ENCODE peak calls at places on chromosome 16, in nine cellular contexts. One of them, this sample, is unnamed.

GRCh38 chr16:85960486-85961046 is 61.6 kb downstream of the IRF8 start:
- DNase-seq in HFF-Myc: no peak
- DNase-seq in lower lobe of right lung: no peak
- DNase-seq in progenitor cell of endocrine pancreas: no peak
- DNase-seq in neural progenitor cell: no peak
- DNase-seq in endothelial cell: no peak
- DNase-seq in stomach: no peak
- DNase-seq in HFFc6: no peak
- DNase-seq in esophagus squamous epithelium: no peak
- DNase-seq in this sample: no peak

GRCh38 chr16:58506241-58507194 is 6.6 kb downstream of the NDRG4 start:
- DNase-seq in HFF-Myc: no peak
- DNase-seq in lower lobe of right lung: peak; percentile 41
- DNase-seq in progenitor cell of endocrine pancreas: no peak
- DNase-seq in neural progenitor cell: no peak
- DNase-seq in endothelial cell: no peak
- DNase-seq in stomach: peak; percentile 24
- DNase-seq in HFFc6: no peak
- DNase-seq in esophagus squamous epithelium: no peak
- DNase-seq in this sample: no peak

GRCh38 chr16:11079657-11080187 is 135.4 kb downstream of the CLEC16A start:
- DNase-seq in HFF-Myc: peak; percentile 89
- DNase-seq in lower lobe of right lung: no peak
- DNase-seq in progenitor cell of endocrine pancreas: no peak
- DNase-seq in neural progenitor cell: no peak
- DNase-seq in endothelial cell: no peak
- DNase-seq in stomach: no peak
- DNase-seq in HFFc6: peak; percentile 95
- DNase-seq in esophagus squamous epithelium: no peak
- DNase-seq in this sample: peak; percentile 57

GRCh38 chr16:84571010-84571409 is 46.9 kb downstream of the COTL1 start:
- DNase-seq in HFF-Myc: no peak
- DNase-seq in lower lobe of right lung: no peak
- DNase-seq in progenitor cell of endocrine pancreas: no peak
- DNase-seq in neural progenitor cell: no peak
- DNase-seq in endothelial cell: no peak
- DNase-seq in stomach: no peak
- DNase-seq in HFFc6: no peak
- DNase-seq in esophagus squamous epithelium: no peak
- DNase-seq in this sample: no peak

GRCh38 chr16:86990451-86990850 is 326.7 kb downstream of the C16orf95 start:
- DNase-seq in HFF-Myc: no peak
- DNase-seq in lower lobe of right lung: no peak
- DNase-seq in progenitor cell of endocrine pancreas: no peak
- DNase-seq in neural progenitor cell: no peak
- DNase-seq in endothelial cell: no peak
- DNase-seq in stomach: no peak
- DNase-seq in HFFc6: no peak
- DNase-seq in esophagus squamous epithelium: no peak
- DNase-seq in this sample: no peak

GRCh38 chr16:1839554-1839953 is 12.5 kb downstream of the FAHD1 start:
- DNase-seq in HFF-Myc: peak; percentile 57
- DNase-seq in lower lobe of right lung: no peak
- DNase-seq in progenitor cell of endocrine pancreas: no peak
- DNase-seq in neural progenitor cell: no peak
- DNase-seq in endothelial cell: no peak
- DNase-seq in stomach: no peak
- DNase-seq in HFFc6: peak; percentile 63
- DNase-seq in esophagus squamous epithelium: no peak
- DNase-seq in this sample: peak; percentile 18

GRCh38 chr16:3458852-3459361 is 15.4 kb downstream of the NAA60 start:
- DNase-seq in HFF-Myc: no peak
- DNase-seq in lower lobe of right lung: no peak
- DNase-seq in progenitor cell of endocrine pancreas: no peak
- DNase-seq in neural progenitor cell: no peak
- DNase-seq in endothelial cell: no peak
- DNase-seq in stomach: peak; percentile 57
- DNase-seq in HFFc6: peak; percentile 19
- DNase-seq in esophagus squamous epithelium: no peak
- DNase-seq in this sample: no peak

GRCh38 chr16:10736926-10737625 is 6.6 kb upstream of the NUBP1 start:
- DNase-seq in HFF-Myc: no peak
- DNase-seq in lower lobe of right lung: no peak
- DNase-seq in progenitor cell of endocrine pancreas: peak; percentile 53
- DNase-seq in neural progenitor cell: peak; percentile 69
- DNase-seq in endothelial cell: peak; percentile 68
- DNase-seq in stomach: peak; percentile 61
- DNase-seq in HFFc6: peak; percentile 42
- DNase-seq in esophagus squamous epithelium: no peak
- DNase-seq in this sample: peak; percentile 37

GRCh38 chr16:53087101-53087500 is 32.3 kb downstream of the CHD9 start:
- DNase-seq in HFF-Myc: no peak
- DNase-seq in lower lobe of right lung: no peak
- DNase-seq in progenitor cell of endocrine pancreas: no peak
- DNase-seq in neural progenitor cell: no peak
- DNase-seq in endothelial cell: no peak
- DNase-seq in stomach: no peak
- DNase-seq in HFFc6: peak; percentile 51
- DNase-seq in esophagus squamous epithelium: no peak
- DNase-seq in this sample: no peak

GRCh38 chr16:8751481-8752311 is 45.7 kb downstream of the TMEM186 start:
- DNase-seq in HFF-Myc: peak; percentile 20
- DNase-seq in lower lobe of right lung: no peak
- DNase-seq in progenitor cell of endocrine pancreas: no peak
- DNase-seq in neural progenitor cell: no peak
- DNase-seq in endothelial cell: no peak
- DNase-seq in stomach: no peak
- DNase-seq in HFFc6: peak; percentile 25
- DNase-seq in esophagus squamous epithelium: no peak
- DNase-seq in this sample: peak; percentile 1

GRCh38 chr16:89393731-89394406 is 96.5 kb downstream of the ANKRD11 start:
- DNase-seq in HFF-Myc: no peak
- DNase-seq in lower lobe of right lung: peak; percentile 71
- DNase-seq in progenitor cell of endocrine pancreas: no peak
- DNase-seq in neural progenitor cell: no peak
- DNase-seq in endothelial cell: no peak
- DNase-seq in stomach: peak; percentile 68
- DNase-seq in HFFc6: no peak
- DNase-seq in esophagus squamous epithelium: no peak
- DNase-seq in this sample: no peak

GRCh38 chr16:1103649-1104005 is 7.6 kb upstream of the C1QTNF8 start:
- DNase-seq in HFF-Myc: no peak
- DNase-seq in lower lobe of right lung: no peak
- DNase-seq in progenitor cell of endocrine pancreas: no peak
- DNase-seq in neural progenitor cell: no peak
- DNase-seq in endothelial cell: no peak
- DNase-seq in stomach: no peak
- DNase-seq in HFFc6: no peak
- DNase-seq in esophagus squamous epithelium: no peak
- DNase-seq in this sample: no peak

GRCh38 chr16:82660966-82661365 is 34.2 kb downstream of the CDH13 start:
- DNase-seq in HFF-Myc: no peak
- DNase-seq in lower lobe of right lung: no peak
- DNase-seq in progenitor cell of endocrine pancreas: no peak
- DNase-seq in neural progenitor cell: no peak
- DNase-seq in endothelial cell: no peak
- DNase-seq in stomach: no peak
- DNase-seq in HFFc6: no peak
- DNase-seq in esophagus squamous epithelium: no peak
- DNase-seq in this sample: no peak

GRCh38 chr16:84212631-84213030 is 21.7 kb downstream of the ADAD2 start:
- DNase-seq in HFF-Myc: no peak
- DNase-seq in lower lobe of right lung: no peak
- DNase-seq in progenitor cell of endocrine pancreas: no peak
- DNase-seq in neural progenitor cell: no peak
- DNase-seq in endothelial cell: no peak
- DNase-seq in stomach: no peak
- DNase-seq in HFFc6: no peak
- DNase-seq in esophagus squamous epithelium: no peak
- DNase-seq in this sample: no peak

GRCh38 chr16:65343556-65343955 is 221.7 kb upstream of the CDH11 start:
- DNase-seq in HFF-Myc: no peak
- DNase-seq in lower lobe of right lung: no peak
- DNase-seq in progenitor cell of endocrine pancreas: no peak
- DNase-seq in neural progenitor cell: no peak
- DNase-seq in endothelial cell: no peak
- DNase-seq in stomach: no peak
- DNase-seq in HFFc6: no peak
- DNase-seq in esophagus squamous epithelium: no peak
- DNase-seq in this sample: no peak

GRCh38 chr16:65339062-65339461 is 217.2 kb upstream of the CDH11 start:
- DNase-seq in HFF-Myc: no peak
- DNase-seq in lower lobe of right lung: no peak
- DNase-seq in progenitor cell of endocrine pancreas: no peak
- DNase-seq in neural progenitor cell: no peak
- DNase-seq in endothelial cell: no peak
- DNase-seq in stomach: no peak
- DNase-seq in HFFc6: no peak
- DNase-seq in esophagus squamous epithelium: no peak
- DNase-seq in this sample: no peak

GRCh38 chr16:65342231-65342866 is 220.5 kb upstream of the CDH11 start:
- DNase-seq in HFF-Myc: no peak
- DNase-seq in lower lobe of right lung: no peak
- DNase-seq in progenitor cell of endocrine pancreas: no peak
- DNase-seq in neural progenitor cell: peak; percentile 2
- DNase-seq in endothelial cell: no peak
- DNase-seq in stomach: no peak
- DNase-seq in HFFc6: no peak
- DNase-seq in esophagus squamous epithelium: no peak
- DNase-seq in this sample: no peak
- TF ChIP-seq CTCF in HFF-Myc: no peak
- TF ChIP-seq CTCF in lower lobe of right lung: no peak
- TF ChIP-seq CTCF in progenitor cell of endocrine pancreas: no peak
- TF ChIP-seq CTCF in neural progenitor cell: peak; percentile 14
- TF ChIP-seq CTCF in endothelial cell: no peak
- TF ChIP-seq CTCF in stomach: no peak
- TF ChIP-seq CTCF in HFFc6: peak; percentile 27
- TF ChIP-seq CTCF in esophagus squamous epithelium: no peak
- TF ChIP-seq CTCF in this sample: no peak

DNA sequence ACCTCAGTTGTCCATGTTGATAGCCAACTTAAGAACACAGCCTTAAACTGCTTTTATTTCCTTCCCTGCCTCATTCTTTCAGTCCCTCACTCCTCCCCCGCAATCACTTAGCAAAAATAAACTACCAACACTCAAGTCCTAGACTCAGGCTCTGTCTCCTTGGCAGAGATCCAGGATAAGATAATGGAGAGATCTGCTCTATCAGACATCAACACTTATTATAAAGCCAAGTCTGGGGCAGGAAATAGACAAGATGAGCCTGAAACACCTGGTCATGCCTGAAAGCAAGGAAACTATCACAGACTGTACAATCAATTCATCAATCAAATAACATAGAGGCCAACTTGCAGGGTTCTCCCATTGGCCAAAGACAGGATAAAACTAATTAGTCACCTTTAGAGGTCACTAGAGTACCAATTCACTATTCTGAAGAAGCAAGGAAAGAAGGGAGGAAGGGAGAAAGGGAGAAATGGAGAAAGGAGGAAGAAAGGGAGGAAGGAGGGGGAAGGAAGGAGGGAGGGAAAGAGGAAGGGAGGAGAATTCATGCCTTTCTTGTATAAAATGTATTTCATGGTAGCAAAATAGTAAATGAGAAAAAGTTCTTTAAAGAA is 15.6 kb downstream of the HYDIN start:
- DNase-seq in HFF-Myc: no peak
- DNase-seq in lower lobe of right lung: no peak
- DNase-seq in progenitor cell of endocrine pancreas: no peak
- DNase-seq in neural progenitor cell: no peak
- DNase-seq in endothelial cell: no peak
- DNase-seq in stomach: no peak
- DNase-seq in HFFc6: no peak
- DNase-seq in esophagus squamous epithelium: no peak
- DNase-seq in this sample: no peak
- TF ChIP-seq CTCF in HFF-Myc: no peak
- TF ChIP-seq CTCF in lower lobe of right lung: peak; percentile 26
- TF ChIP-seq CTCF in progenitor cell of endocrine pancreas: no peak
- TF ChIP-seq CTCF in neural progenitor cell: peak; percentile 42
- TF ChIP-seq CTCF in endothelial cell: no peak
- TF ChIP-seq CTCF in stomach: no peak
- TF ChIP-seq CTCF in HFFc6: peak; percentile 8
- TF ChIP-seq CTCF in esophagus squamous epithelium: peak; percentile 22
- TF ChIP-seq CTCF in this sample: no peak

DNA sequence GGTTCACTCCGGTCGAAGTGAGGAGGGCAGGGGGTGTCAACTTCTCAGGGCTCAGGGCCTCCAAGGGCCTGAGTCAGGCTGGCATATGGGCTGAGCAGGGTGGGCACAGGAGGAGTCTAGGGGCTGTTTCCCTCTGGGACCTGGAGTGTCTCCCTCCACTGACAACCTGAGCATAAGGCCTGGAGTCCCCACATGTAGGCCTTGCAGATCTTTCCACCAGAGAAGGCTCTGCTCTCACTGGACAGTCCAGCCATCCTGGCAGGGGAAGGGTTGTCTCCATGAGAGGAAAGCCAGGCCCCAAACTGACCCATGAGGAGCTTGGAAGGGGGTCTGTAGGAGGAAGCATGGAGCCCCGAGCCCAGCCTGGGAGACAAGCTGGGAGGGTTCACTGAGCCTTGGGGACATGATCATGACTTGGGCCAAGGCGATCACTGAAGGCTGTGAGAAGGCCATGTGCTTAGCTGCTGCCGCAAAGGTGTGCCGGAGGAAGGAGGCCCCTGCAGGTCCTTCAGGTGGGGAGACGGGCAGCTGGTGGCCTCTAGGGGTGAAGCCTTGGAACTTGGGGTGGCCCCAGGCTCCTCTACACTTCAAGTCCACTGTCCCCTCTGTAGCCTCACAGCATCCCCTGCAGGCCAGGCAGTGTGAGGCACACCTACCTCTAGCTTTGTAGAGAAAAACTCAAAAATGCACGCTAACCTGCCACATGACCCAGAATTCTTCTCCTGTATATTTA is 9.9 kb downstream of the CMTM2 start:
- DNase-seq in HFF-Myc: no peak
- DNase-seq in lower lobe of right lung: peak; percentile 77
- DNase-seq in progenitor cell of endocrine pancreas: no peak
- DNase-seq in neural progenitor cell: peak; percentile 50
- DNase-seq in endothelial cell: peak; percentile 36
- DNase-seq in stomach: peak; percentile 45
- DNase-seq in HFFc6: peak; percentile 38
- DNase-seq in esophagus squamous epithelium: no peak
- DNase-seq in this sample: no peak
- TF ChIP-seq CTCF in HFF-Myc: peak; percentile 62
- TF ChIP-seq CTCF in lower lobe of right lung: peak; percentile 67
- TF ChIP-seq CTCF in progenitor cell of endocrine pancreas: peak; percentile 41
- TF ChIP-seq CTCF in neural progenitor cell: peak; percentile 56
- TF ChIP-seq CTCF in endothelial cell: peak; percentile 24
- TF ChIP-seq CTCF in stomach: no peak
- TF ChIP-seq CTCF in HFFc6: peak; percentile 80
- TF ChIP-seq CTCF in esophagus squamous epithelium: peak; percentile 61
- TF ChIP-seq CTCF in this sample: peak; percentile 63

DNA sequence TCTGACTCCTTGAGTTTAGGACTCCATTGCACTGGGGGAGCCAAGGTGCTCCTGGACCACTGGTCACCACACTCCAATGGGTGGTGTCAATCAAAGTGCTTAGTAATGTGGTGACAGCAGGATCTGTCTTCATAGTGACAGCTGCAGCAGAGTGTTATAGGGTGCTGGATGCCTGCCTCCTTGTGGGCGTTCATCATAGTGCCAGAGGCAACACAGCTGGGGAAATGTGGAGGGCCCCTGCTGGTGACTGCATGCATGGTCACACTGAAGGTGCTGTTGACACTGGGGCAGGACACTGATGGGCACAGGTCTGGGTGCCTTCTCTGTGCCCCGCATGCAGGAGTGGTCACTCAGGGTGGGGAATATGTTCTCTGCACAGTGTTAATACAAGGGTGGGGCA is 177.5 kb upstream of the CDH8 start:
- DNase-seq in HFF-Myc: no peak
- DNase-seq in lower lobe of right lung: no peak
- DNase-seq in progenitor cell of endocrine pancreas: no peak
- DNase-seq in neural progenitor cell: peak; percentile 43
- DNase-seq in endothelial cell: peak; percentile 19
- DNase-seq in stomach: no peak
- DNase-seq in HFFc6: no peak
- DNase-seq in esophagus squamous epithelium: no peak
- DNase-seq in this sample: no peak
- TF ChIP-seq CTCF in HFF-Myc: no peak
- TF ChIP-seq CTCF in lower lobe of right lung: no peak
- TF ChIP-seq CTCF in progenitor cell of endocrine pancreas: peak; percentile 40
- TF ChIP-seq CTCF in neural progenitor cell: peak; percentile 57
- TF ChIP-seq CTCF in endothelial cell: peak; percentile 66
- TF ChIP-seq CTCF in stomach: no peak
- TF ChIP-seq CTCF in HFFc6: no peak
- TF ChIP-seq CTCF in esophagus squamous epithelium: no peak
- TF ChIP-seq CTCF in this sample: no peak

This sample was measured in AG09319.